ENCODE peak calls at places on chromosomes 12 and 14, in five cellular contexts. S is breast epithelium, I is Peyer's patch, R is body of pancreas, Q is prostate gland. L is an unnamed sample.

GRCh38 chr12:94704452-94704871 is 54.1 kb upstream of the TMCC3 start:
- DNase-seq in S (no peak), I (no peak), R (peak), Q (peak), L (no peak)

GRCh38 chr12:70290126-70290525 is 46.9 kb downstream of the CNOT2 start:
- DNase-seq in S (no peak), I (no peak), R (no peak), Q (no peak), L (no peak)

GRCh38 chr14:26845106-26845818 is 247.4 kb upstream of the NOVA1 start:
- DNase-seq in S (no peak), I (no peak), R (no peak), Q (no peak), L (no peak)

GRCh38 chr14:94320243-94320642 is 2.9 kb downstream of the SERPINA6 start:
- DNase-seq in S (no peak), I (no peak), R (no peak), Q (no peak), L (no peak)

GRCh38 chr14:101820283-101820798 is 58.8 kb downstream of the PPP2R5C start:
- DNase-seq in S (no peak), I (peak), R (no peak), Q (no peak), L (no peak)

GRCh38 chr12:75710361-75711069 is 199.1 kb upstream of the KRR1 start:
- DNase-seq in S (no peak), I (no peak), R (no peak), Q (no peak), L (no peak)

GRCh38 chr12:22287776-22288621 is 46.5 kb downstream of the ST8SIA1 start:
- DNase-seq in S (no peak), I (no peak), R (no peak), Q (no peak), L (no peak)

GRCh38 chr12:70985850-70986249 is 65.3 kb upstream of the PTPRR start:
- DNase-seq in S (no peak), I (no peak), R (no peak), Q (no peak), L (no peak)

GRCh38 chr12:32043928-32044549 is 62.6 kb upstream of the BICD1 start:
- DNase-seq in S (no peak), I (no peak), R (no peak), Q (no peak), L (no peak)

GRCh38 chr14:65224799-65225198 is 122.5 kb upstream of the MAX start:
- DNase-seq in S (no peak), I (no peak), R (peak), Q (peak), L (no peak)

GRCh38 chr12:25701290-25701689 is 148.2 kb upstream of the LMNTD1 start:
- DNase-seq in S (no peak), I (no peak), R (no peak), Q (no peak), L (peak)

GRCh38 chr12:47102406-47102805 is 22.6 kb upstream of the AMIGO2 start:
- DNase-seq in S (no peak), I (no peak), R (no peak), Q (no peak), L (no peak)

GRCh38 chr12:106645074-106645421 is 62.2 kb downstream of the RFX4 start:
- DNase-seq in S (peak), I (no peak), R (peak), Q (peak), L (no peak)

GRCh38 chr14:61322799-61323290 is 1.5 kb downstream of the PRKCH start:
- DNase-seq in S (no peak), I (no peak), R (no peak), Q (peak), L (no peak)

GRCh38 chr12:115213118-115213517 is 529.1 kb upstream of the TBX3 start:
- DNase-seq in S (no peak), I (no peak), R (no peak), Q (no peak), L (no peak)

GRCh38 chr14:32374155-32374554 is 45.1 kb downstream of the AKAP6 start:
- DNase-seq in S (no peak), I (no peak), R (no peak), Q (no peak), L (no peak)

GRCh38 chr14:37311233-37311632 is 113.5 kb downstream of the MIPOL1 start:
- DNase-seq in S (no peak), I (no peak), R (no peak), Q (no peak), L (no peak)

GRCh38 chr14:76836029-76836630 is 9.9 kb downstream of the LRRC74A start:
- DNase-seq in S (no peak), I (no peak), R (peak), Q (no peak), L (no peak)

GRCh38 chr12:81668475-81668874 is 90.7 kb downstream of the PPFIA2 start:
- DNase-seq in S (no peak), I (no peak), R (no peak), Q (no peak), L (peak)

GRCh38 chr14:96204151-96205058 is at the start of gene BDKRB2:
- DNase-seq in S (peak), I (no peak), R (peak), Q (peak), L (peak)

GRCh38 chr12:10667581-10667980 is 6.3 kb downstream of the STYK1 start:
- DNase-seq in S (no peak), I (no peak), R (no peak), Q (no peak), L (no peak)

GRCh38 chr12:109775172-109775881 is 57.9 kb downstream of the TRPV4 start:
- DNase-seq in S (peak), I (peak), R (peak), Q (peak), L (peak)
- TF ChIP-seq POLR2A in S (no peak), I (no peak), R (no peak), Q (no peak), L (no peak)

DNA sequence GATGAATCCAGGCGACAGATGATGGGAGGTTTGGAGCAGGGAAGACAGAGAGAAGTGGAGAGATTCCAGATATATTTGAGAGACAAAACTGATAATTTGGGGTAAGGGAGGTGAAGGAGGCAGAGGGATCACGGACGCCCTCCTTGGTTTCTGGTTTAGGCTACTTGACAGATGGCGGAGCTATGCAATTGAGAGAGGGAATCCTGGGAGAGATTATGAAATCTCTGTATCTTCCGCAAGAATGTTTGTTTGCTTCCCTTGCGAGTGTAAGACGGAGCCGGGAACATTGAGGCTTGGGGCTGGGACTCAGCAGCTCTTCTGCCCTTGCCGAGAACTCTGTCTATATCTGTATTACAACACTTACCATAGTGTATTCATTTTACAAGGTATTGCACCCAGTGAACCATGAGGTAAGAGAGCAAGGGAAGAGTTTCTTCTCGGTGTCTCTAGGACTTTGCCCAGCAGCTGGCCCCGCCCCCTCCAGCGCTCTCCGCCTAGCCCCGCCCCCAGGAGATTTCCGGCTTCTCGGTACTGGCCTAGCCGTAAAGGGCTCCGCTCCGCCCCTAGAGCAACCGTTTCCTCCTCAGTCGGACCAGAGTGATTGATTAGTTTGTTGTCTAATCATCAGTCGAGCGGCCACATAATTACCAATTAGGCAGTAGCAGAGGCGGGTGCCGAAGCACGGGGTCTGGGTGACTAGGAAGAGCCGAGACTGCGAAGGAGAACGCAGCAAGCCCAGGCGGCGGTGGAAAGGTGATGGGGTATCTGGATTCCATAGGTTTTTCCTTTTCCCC is at the start of gene PRR13:
- DNase-seq in S (peak), I (peak), R (peak), Q (peak), L (peak)
- TF ChIP-seq POLR2A in S (peak), I (peak), R (peak), Q (peak), L (peak)

GRCh38 chr12:68846811-68847210 is 38.8 kb downstream of the MDM2 start:
- DNase-seq in S (no peak), I (no peak), R (no peak), Q (no peak), L (no peak)

GRCh38 chr12:68844788-68845695 is 37.1 kb downstream of the MDM2 start:
- DNase-seq in S (no peak), I (no peak), R (no peak), Q (no peak), L (no peak)

GRCh38 chr12:68842123-68842522 is 34.1 kb downstream of the MDM2 start:
- DNase-seq in S (no peak), I (no peak), R (no peak), Q (no peak), L (no peak)

GRCh38 chr12:68842784-68843567 is 35.0 kb downstream of the MDM2 start:
- DNase-seq in S (no peak), I (no peak), R (no peak), Q (no peak), L (no peak)

DNA sequence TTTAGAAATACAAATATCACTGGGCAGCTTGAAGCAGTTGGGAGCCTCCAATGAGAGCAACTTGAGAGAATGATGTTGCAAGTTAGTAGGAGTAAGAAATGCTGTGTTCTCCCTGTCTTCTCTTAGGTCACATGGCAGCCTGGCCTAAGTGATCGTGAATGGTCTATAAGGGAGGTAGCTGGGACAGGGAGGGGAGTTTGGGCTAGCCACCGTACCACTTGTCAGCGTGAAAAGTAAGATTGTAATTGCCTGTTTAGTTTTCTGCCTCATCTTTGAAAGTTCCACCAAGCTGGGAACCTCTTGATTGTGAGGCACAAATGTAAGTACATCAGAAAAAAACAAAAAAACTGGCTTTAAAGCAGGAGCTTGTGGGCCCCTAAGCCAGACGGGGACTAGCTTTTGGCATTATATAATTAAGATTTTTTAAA is 36.4 kb downstream of the MDM2 start:
- DNase-seq in S (no peak), I (no peak), R (no peak), Q (no peak), L (no peak)
- TF ChIP-seq POLR2A in S (no peak), I (no peak), R (no peak), Q (no peak), L (no peak)

DNA sequence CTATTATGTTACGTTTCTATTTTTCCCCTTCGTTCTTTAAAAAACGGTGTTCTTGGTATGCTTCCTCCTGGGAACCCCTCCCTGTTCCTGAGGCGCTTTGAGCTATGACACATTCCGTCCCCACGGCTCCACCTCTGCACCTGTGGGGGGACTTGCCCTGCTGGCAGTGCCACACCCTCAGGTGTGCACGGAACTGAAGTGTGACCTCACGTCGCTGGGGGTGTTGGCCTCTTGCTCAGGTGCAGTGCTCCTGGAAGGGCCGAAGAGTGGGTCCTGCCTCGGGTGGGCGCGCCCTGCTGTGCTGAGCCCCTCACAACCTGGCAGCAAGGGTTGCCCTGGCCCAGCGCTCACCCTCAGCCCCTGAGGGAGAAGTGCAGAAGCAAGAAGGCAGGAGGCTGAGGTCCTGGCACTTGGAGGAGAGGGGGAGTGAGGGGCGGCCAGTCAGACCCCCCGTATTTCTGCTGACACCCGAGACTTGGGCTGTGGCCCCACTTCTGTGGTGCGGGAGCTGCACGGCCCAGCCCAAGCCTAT is 4.9 kb downstream of the AMN start:
- DNase-seq in S (no peak), I (no peak), R (no peak), Q (no peak), L (no peak)
- TF ChIP-seq POLR2A in S (no peak), I (peak), R (no peak), Q (peak), L (no peak)

GRCh38 chr12:52147367-52147972 is 44.3 kb downstream of the KRT80 start:
- DNase-seq in S (peak), I (peak), R (peak), Q (peak), L (peak)
- TF ChIP-seq POLR2A in S (peak), I (peak), R (peak), Q (peak), L (peak)

DNA sequence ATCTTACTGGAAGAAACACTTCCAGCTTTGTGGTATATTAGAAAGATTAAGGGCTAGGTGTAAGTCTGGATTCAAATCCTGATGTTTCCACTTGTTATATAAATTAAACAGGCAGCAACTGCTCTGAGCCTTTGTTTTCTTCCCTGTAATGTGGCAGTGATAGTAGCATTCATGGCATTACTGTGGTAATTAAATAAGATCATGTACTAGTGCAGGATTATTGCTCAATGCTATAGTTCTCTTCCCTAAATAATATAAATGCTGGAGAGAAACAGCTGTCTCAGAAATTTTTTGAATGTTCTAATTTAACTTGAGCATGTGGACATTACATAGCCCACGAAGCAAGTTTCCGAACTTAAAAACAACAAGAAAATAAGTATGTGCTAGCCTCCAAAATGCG is 5.4 kb downstream of the TMEM117 start:
- DNase-seq in S (no peak), I (no peak), R (no peak), Q (no peak), L (no peak)
- TF ChIP-seq POLR2A in S (no peak), I (no peak), R (no peak), Q (no peak), L (no peak)

L was measured in H54.